ENCODE peak calls at places on chromosomes 7 and 10, in eight cellular contexts. H, Y, B, D, Z, O, P and X are unnamed samples. For H3K4me1, the result is how much of the 10 kb centered on the place peaks cover.

GRCh38 chr7:137771679-137772078 is 75.1 kb downstream of the DGKI start:
- DNase-seq in H (no peak), Y (no peak), B (no peak), D (no peak), Z (peak), O (no peak), P (no peak), X (no peak)

GRCh38 chr10:127889605-127890195 is 3.0 kb downstream of the CLRN3 start:
- DNase-seq in H (no peak), Y (no peak), B (peak), D (no peak), Z (peak), O (no peak), P (no peak), X (no peak)

GRCh38 chr10:3107426-3107961 is 40.1 kb downstream of the PFKP start:
- DNase-seq in H (peak), Y (peak), B (peak), D (peak), Z (peak), O (peak), P (peak), X (peak)

GRCh38 chr7:132680590-132680989 is 104.3 kb upstream of the PLXNA4 start:
- DNase-seq in H (no peak), Y (no peak), B (no peak), D (no peak), Z (no peak), O (no peak), P (no peak), X (no peak)

GRCh38 chr7:155972247-155972646 is 160.0 kb upstream of the SHH start:
- DNase-seq in H (no peak), Y (no peak), B (no peak), D (no peak), Z (no peak), O (peak), P (no peak), X (no peak)

GRCh38 chr7:92740713-92741126 is 95.7 kb downstream of the CDK6 start:
- DNase-seq in H (peak), Y (no peak), B (no peak), D (no peak), Z (peak), O (no peak), P (no peak), X (no peak)

GRCh38 chr7:151735854-151736402 is 141.0 kb downstream of the PRKAG2 start:
- DNase-seq in H (no peak), Y (peak), B (no peak), D (no peak), Z (no peak), O (no peak), P (peak), X (no peak)

GRCh38 chr7:55367283-55367840 is 2.2 kb downstream of the LANCL2 start:
- DNase-seq in H (no peak), Y (no peak), B (peak), D (no peak), Z (no peak), O (no peak), P (no peak), X (no peak)

GRCh38 chr7:151459726-151460473 is 20.0 kb upstream of the CRYGN start:
- DNase-seq in H (peak), Y (peak), B (peak), D (peak), Z (peak), O (peak), P (peak), X (peak)

GRCh38 chr7:2980406-2981102 is 63.1 kb downstream of the CARD11 start:
- DNase-seq in H (no peak), Y (no peak), B (no peak), D (no peak), Z (no peak), O (no peak), P (no peak), X (no peak)

GRCh38 chr7:37354661-37355131 is 94.0 kb downstream of the ELMO1 start:
- DNase-seq in H (no peak), Y (peak), B (peak), D (peak), Z (no peak), O (peak), P (peak), X (peak)

GRCh38 chr10:132192076-132192975 is 5.6 kb downstream of the DPYSL4 start:
- DNase-seq in H (no peak), Y (peak), B (no peak), D (no peak), Z (no peak), O (no peak), P (no peak), X (no peak)

GRCh38 chr10:50850576-50851340 is 34.7 kb downstream of the A1CF start:
- DNase-seq in H (no peak), Y (no peak), B (no peak), D (no peak), Z (no peak), O (no peak), P (no peak), X (no peak)

GRCh38 chr10:61166489-61166888 is 222.5 kb upstream of the RHOBTB1 start:
- DNase-seq in H (no peak), Y (no peak), B (no peak), D (no peak), Z (no peak), O (no peak), P (no peak), X (no peak)

GRCh38 chr10:72953687-72954086 is 919 bp downstream of the PLA2G12B start:
- DNase-seq in H (no peak), Y (no peak), B (no peak), D (peak), Z (no peak), O (no peak), P (no peak), X (no peak)

GRCh38 chr10:100749309-100750217 is 4.2 kb downstream of the PAX2 start:
- DNase-seq in H (no peak), Y (no peak), B (no peak), D (no peak), Z (no peak), O (no peak), P (no peak), X (no peak)

DNA sequence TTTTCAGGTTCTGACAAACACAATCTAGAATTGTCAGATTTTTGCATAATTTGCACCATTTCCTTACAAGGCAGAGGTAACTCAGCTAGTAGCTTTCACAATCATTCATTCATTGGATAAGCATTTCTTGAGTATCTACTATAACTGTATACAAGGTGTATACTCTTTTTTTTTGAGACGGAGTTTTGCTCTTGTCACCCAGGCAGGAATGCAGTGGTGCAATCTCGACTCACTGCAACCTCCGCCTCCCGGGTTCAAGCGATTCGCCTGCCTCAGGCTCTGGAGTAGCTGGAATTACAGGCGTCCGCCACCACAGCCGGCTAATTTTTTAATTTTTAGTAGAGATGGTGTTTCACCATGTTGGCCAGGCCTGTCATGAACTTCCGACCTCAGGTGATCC is 16.2 kb upstream of the EXOC6 start:
- DNase-seq in H (no peak), Y (no peak), B (peak), D (no peak), Z (no peak), O (no peak), P (no peak), X (no peak)
- H3K4me1 ChIP-seq in H (under half), Y (under half), B (under half), D (under half), Z (under half), O (under half), P (under half), X (under half)

GRCh38 chr7:140029072-140029471 is 33.7 kb downstream of the PARP12 start:
- DNase-seq in H (no peak), Y (no peak), B (no peak), D (no peak), Z (no peak), O (no peak), P (no peak), X (no peak)
- TF ChIP-seq POLR2A in H (no peak), Y (no peak), B (no peak), D (no peak), Z (no peak), O (no peak), P (no peak), X (no peak)

DNA sequence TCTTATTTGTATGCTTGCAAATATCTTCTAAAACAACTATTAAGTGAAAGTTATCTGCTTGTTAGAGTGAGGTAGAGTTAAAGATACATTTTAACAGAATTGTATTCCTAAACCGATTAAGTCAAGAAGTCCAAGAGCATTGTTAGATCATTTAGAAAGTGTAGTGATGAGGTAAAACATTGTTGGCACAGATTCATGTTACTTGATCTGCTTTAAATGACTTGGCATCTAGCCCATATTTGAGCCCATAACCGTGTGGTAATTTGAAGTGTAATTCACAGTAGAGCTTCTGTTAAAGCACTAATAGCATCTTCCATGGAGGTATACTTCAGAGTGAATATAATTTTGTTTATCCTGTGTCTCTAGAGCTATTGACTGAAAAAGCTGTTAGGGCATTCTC is 62.1 kb downstream of the PTEN start:
- DNase-seq in H (no peak), Y (no peak), B (no peak), D (no peak), Z (no peak), O (no peak), P (no peak), X (no peak)
- H3K4me1 ChIP-seq in H (under half), Y (half or more), B (half or more), D (under half), Z (under half), O (under half), P (under half), X (under half)

DNA sequence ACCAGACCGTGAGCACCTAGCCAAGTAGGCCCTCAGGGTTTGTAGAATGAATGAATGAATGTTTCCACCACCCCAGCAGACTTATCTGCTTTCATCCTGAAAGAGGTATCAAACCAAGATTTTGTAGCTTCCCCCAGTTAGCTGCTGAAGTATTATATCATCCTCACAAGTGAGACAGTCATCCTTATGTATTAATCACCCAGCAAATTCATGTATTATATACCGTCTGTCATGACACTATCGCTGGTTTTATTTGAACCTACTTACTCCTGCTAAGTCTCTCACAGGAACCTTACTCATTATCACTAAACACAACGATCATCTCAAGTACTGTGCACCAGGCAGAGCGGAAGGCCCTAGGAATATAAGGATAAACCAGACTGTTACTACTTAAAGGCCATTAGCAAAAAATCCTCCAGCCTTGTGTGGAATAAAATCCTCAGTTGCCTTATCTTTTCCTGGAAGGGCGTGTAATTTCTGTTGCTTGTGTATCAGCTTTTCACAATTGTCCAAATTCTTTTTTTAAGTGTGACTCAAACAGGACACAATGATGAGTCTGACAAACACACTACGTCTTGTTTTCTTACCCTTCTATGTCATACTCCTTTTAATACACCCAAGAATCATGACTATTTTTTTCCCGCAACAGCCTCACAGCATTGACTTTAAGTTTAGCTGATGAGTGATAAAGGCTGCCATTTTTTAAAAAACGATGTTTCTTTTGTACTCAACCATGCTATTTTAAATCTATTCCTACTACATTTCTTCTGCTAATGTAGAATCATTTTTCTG is 176.1 kb upstream of the KLF14 start:
- DNase-seq in H (no peak), Y (no peak), B (no peak), D (no peak), Z (peak), O (no peak), P (no peak), X (no peak)
- TF ChIP-seq POLR2A in H (no peak), Y (no peak), B (no peak), D (no peak), Z (peak), O (no peak), P (no peak), X (no peak)

GRCh38 chr7:114934758-114935157 is 12.9 kb downstream of the MDFIC start:
- DNase-seq in H (no peak), Y (no peak), B (no peak), D (no peak), Z (no peak), O (no peak), P (no peak), X (no peak)
- H3K4me1 ChIP-seq in H (under half), Y (half or more), B (half or more), D (under half), Z (under half), O (under half), P (under half), X (under half)

GRCh38 chr10:105210546-105210945 is 569.5 kb downstream of the SORCS3 start:
- DNase-seq in H (no peak), Y (no peak), B (no peak), D (no peak), Z (no peak), O (no peak), P (no peak), X (no peak)

GRCh38 chr10:105206616-105207015 is 565.5 kb downstream of the SORCS3 start:
- DNase-seq in H (no peak), Y (no peak), B (no peak), D (no peak), Z (no peak), O (no peak), P (no peak), X (no peak)

DNA sequence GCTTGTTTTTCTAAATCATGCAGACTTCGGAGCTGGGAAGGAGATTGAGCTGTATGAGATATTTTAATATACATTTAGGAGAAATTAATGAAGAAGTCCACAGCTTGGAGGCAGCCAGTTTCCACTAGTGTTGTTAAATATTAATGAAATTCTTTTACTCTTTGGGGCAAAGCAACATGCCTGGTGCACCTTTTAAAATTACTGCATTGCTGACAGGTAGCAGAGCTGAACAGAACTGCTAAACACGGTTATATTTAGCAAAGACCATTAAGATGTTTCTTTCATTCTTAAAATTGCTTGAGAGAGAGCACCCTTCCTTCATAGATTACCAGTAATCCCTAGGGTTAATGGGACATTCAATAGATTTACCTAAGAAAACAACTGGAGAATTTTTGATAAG is 566.5 kb downstream of the SORCS3 start:
- DNase-seq in H (no peak), Y (no peak), B (no peak), D (no peak), Z (no peak), O (no peak), P (no peak), X (no peak)
- TF ChIP-seq POLR2A in H (no peak), Y (no peak), B (no peak), D (no peak), Z (no peak), O (no peak), P (no peak), X (no peak)

GRCh38 chr10:103843854-103844567 is 11.4 kb downstream of the SH3PXD2A start:
- DNase-seq in H (no peak), Y (no peak), B (no peak), D (no peak), Z (peak), O (no peak), P (no peak), X (no peak)
- H3K4me1 ChIP-seq in H (under half), Y (half or more), B (half or more), D (under half), Z (under half), O (under half), P (under half), X (under half)

GRCh38 chr7:6729492-6730342 is 23.0 kb upstream of the ZNF12 start:
- DNase-seq in H (peak), Y (peak), B (peak), D (peak), Z (peak), O (peak), P (peak), X (peak)
- TF ChIP-seq POLR2A in H (peak), Y (peak), B (no peak), D (peak), Z (peak), O (no peak), P (no peak), X (peak)

GRCh38 chr10:12388671-12389070 is 39.3 kb downstream of the CAMK1D start:
- DNase-seq in H (no peak), Y (no peak), B (no peak), D (no peak), Z (no peak), O (peak), P (no peak), X (no peak)
- H3K4me1 ChIP-seq in H (under half), Y (under half), B (under half), D (under half), Z (under half), O (under half), P (under half), X (under half)